ENCODE peak calls at places on chromosome 1, in four cellular contexts. F, J, X and S are unnamed samples.

GRCh38 chr1:228282329-228283042 is 74.6 kb downstream of the OBSCN start:
- DNase-seq in J (no peak), F (peak), X (no peak), S (peak)

GRCh38 chr1:236394905-236395779 is 1.1 kb downstream of the EDARADD start:
- DNase-seq in J (peak), F (peak), X (peak), S (peak)

GRCh38 chr1:2312196-2312588 is 79.2 kb downstream of the MORN1 start:
- DNase-seq in F (no peak), X (no peak), J (no peak), S (no peak)

GRCh38 chr1:196608401-196609113 is at the start of gene KCNT2:
- DNase-seq in F (peak), J (peak), X (peak), S (peak)

GRCh38 chr1:70495370-70495769 is 84.3 kb downstream of the CTH start:
- DNase-seq in F (no peak), X (no peak), J (no peak), S (no peak)

GRCh38 chr1:20184997-20185833 is 681 bp upstream of the UBXN10 start:
- DNase-seq in J (no peak), F (no peak), X (no peak), S (no peak)

GRCh38 chr1:209597496-209597895 is 14.0 kb downstream of the CAMK1G start:
- DNase-seq in F (no peak), X (no peak), J (no peak), S (no peak)

GRCh38 chr1:239545466-239545865 is 159.1 kb downstream of the CHRM3 start:
- DNase-seq in J (no peak), F (no peak), X (no peak), S (no peak)

GRCh38 chr1:176102243-176102642 is 104.8 kb downstream of the COP1 start:
- DNase-seq in F (no peak), X (no peak), J (no peak), S (no peak)

GRCh38 chr1:226568077-226568831 is 19.7 kb downstream of the STUM start:
- DNase-seq in J (peak), F (no peak), X (no peak), S (no peak)
- TF ChIP-seq CTCF in J (no peak), F (no peak), X (no peak), S (no peak)

GRCh38 chr1:3652538-3653285 is 396 bp downstream of the TP73 start:
- DNase-seq in F (peak), X (no peak), J (peak), S (no peak)
- TF ChIP-seq CTCF in F (no peak), X (no peak), J (no peak), S (no peak)

GRCh38 chr1:55144886-55145285 is 70.3 kb downstream of the USP24 start:
- DNase-seq in J (no peak), F (no peak), X (no peak), S (no peak)

GRCh38 chr1:55146781-55147180 is 68.4 kb downstream of the USP24 start:
- DNase-seq in J (no peak), X (no peak), F (no peak), S (peak)

GRCh38 chr1:55140546-55140983 is 74.6 kb downstream of the USP24 start:
- DNase-seq in X (peak), J (peak), F (no peak), S (peak)

GRCh38 chr1:55141295-55141893 is 73.8 kb downstream of the USP24 start:
- DNase-seq in X (no peak), F (no peak), J (no peak), S (no peak)

GRCh38 chr1:55143686-55144085 is 71.5 kb downstream of the USP24 start:
- DNase-seq in X (no peak), F (no peak), J (no peak), S (no peak)
- TF ChIP-seq CTCF in X (no peak), F (no peak), J (no peak), S (no peak)

GRCh38 chr1:202836616-202837403 is 26.1 kb downstream of the PCAT6 start:
- DNase-seq in X (no peak), J (no peak), F (no peak), S (no peak)
- TF ChIP-seq CTCF in X (no peak), J (no peak), F (no peak), S (no peak)

GRCh38 chr1:21909286-21909759 is 27.8 kb downstream of the HSPG2 start:
- DNase-seq in J (no peak), X (no peak), F (no peak), S (no peak)
- TF ChIP-seq CTCF in J (no peak), X (no peak), F (no peak), S (no peak)

GRCh38 chr1:22208265-22208972 is 65.5 kb upstream of the WNT4 start:
- DNase-seq in F (no peak), X (no peak), J (no peak), S (no peak)
- TF ChIP-seq CTCF in F (no peak), X (no peak), J (no peak), S (no peak)